ENCODE peak calls at places on chromosomes 2 and 18, in nine cellular contexts. One of them, this sample, is unnamed.

GRCh38 chr2:54524236-54524991 is 68.3 kb downstream of the SPTBN1 start:
- DNase-seq in IMR-90: peak
- DNase-seq in A549: peak
- DNase-seq in adrenal gland: peak
- DNase-seq in ovary: no peak
- DNase-seq in uterus: no peak
- DNase-seq in H1: no peak
- DNase-seq in prostate gland: no peak
- DNase-seq in HepG2: no peak
- DNase-seq in this sample: no peak

GRCh38 chr2:150309681-150310080 is 177.8 kb downstream of the RND3 start:
- DNase-seq in IMR-90: peak
- DNase-seq in A549: peak
- DNase-seq in adrenal gland: no peak
- DNase-seq in ovary: no peak
- DNase-seq in uterus: no peak
- DNase-seq in H1: no peak
- DNase-seq in prostate gland: peak
- DNase-seq in HepG2: no peak
- DNase-seq in this sample: no peak

GRCh38 chr2:118992740-118993391 is 50.9 kb downstream of the MARCO start:
- DNase-seq in IMR-90: no peak
- DNase-seq in A549: no peak
- DNase-seq in adrenal gland: peak
- DNase-seq in ovary: no peak
- DNase-seq in uterus: no peak
- DNase-seq in H1: no peak
- DNase-seq in prostate gland: no peak
- DNase-seq in HepG2: no peak
- DNase-seq in this sample: no peak

GRCh38 chr2:46410273-46411244 is 68.8 kb upstream of the TMEM247 start:
- DNase-seq in IMR-90: no peak
- DNase-seq in A549: no peak
- DNase-seq in adrenal gland: no peak
- DNase-seq in ovary: no peak
- DNase-seq in uterus: no peak
- DNase-seq in H1: no peak
- DNase-seq in prostate gland: peak
- DNase-seq in HepG2: no peak
- DNase-seq in this sample: no peak

GRCh38 chr2:191103793-191104192 is 47.0 kb downstream of the STAT4 start:
- DNase-seq in IMR-90: no peak
- DNase-seq in A549: no peak
- DNase-seq in adrenal gland: no peak
- DNase-seq in ovary: no peak
- DNase-seq in uterus: no peak
- DNase-seq in H1: no peak
- DNase-seq in prostate gland: no peak
- DNase-seq in HepG2: no peak
- DNase-seq in this sample: no peak

GRCh38 chr2:32249731-32250236 is 14.9 kb downstream of the NLRC4 start:
- DNase-seq in IMR-90: no peak
- DNase-seq in A549: no peak
- DNase-seq in adrenal gland: no peak
- DNase-seq in ovary: no peak
- DNase-seq in uterus: no peak
- DNase-seq in H1: no peak
- DNase-seq in prostate gland: no peak
- DNase-seq in HepG2: no peak
- DNase-seq in this sample: no peak

GRCh38 chr2:39127973-39128372 is 7.1 kb upstream of the SOS1 start:
- DNase-seq in IMR-90: peak
- DNase-seq in A549: no peak
- DNase-seq in adrenal gland: no peak
- DNase-seq in ovary: no peak
- DNase-seq in uterus: no peak
- DNase-seq in H1: no peak
- DNase-seq in prostate gland: no peak
- DNase-seq in HepG2: no peak
- DNase-seq in this sample: no peak

GRCh38 chr2:229153307-229153706 is 117.8 kb downstream of the PID1 start:
- DNase-seq in IMR-90: no peak
- DNase-seq in A549: no peak
- DNase-seq in adrenal gland: no peak
- DNase-seq in ovary: no peak
- DNase-seq in uterus: no peak
- DNase-seq in H1: no peak
- DNase-seq in prostate gland: no peak
- DNase-seq in HepG2: no peak
- DNase-seq in this sample: no peak

GRCh38 chr2:46157072-46157965 is 139.9 kb upstream of the EPAS1 start:
- DNase-seq in IMR-90: no peak
- DNase-seq in A549: no peak
- DNase-seq in adrenal gland: no peak
- DNase-seq in ovary: no peak
- DNase-seq in uterus: no peak
- DNase-seq in H1: no peak
- DNase-seq in prostate gland: no peak
- DNase-seq in HepG2: no peak
- DNase-seq in this sample: no peak

GRCh38 chr18:10010611-10011015 is 96.8 kb downstream of the VAPA start:
- DNase-seq in IMR-90: peak
- DNase-seq in A549: peak
- DNase-seq in adrenal gland: peak
- DNase-seq in ovary: peak
- DNase-seq in uterus: peak
- DNase-seq in H1: no peak
- DNase-seq in prostate gland: peak
- DNase-seq in HepG2: no peak
- DNase-seq in this sample: peak

GRCh38 chr2:109185338-109185737 is 56.3 kb downstream of the SH3RF3 start:
- DNase-seq in IMR-90: peak
- DNase-seq in A549: peak
- DNase-seq in adrenal gland: peak
- DNase-seq in ovary: peak
- DNase-seq in uterus: no peak
- DNase-seq in H1: no peak
- DNase-seq in prostate gland: peak
- DNase-seq in HepG2: no peak
- DNase-seq in this sample: peak

GRCh38 chr2:236634203-236634602 is 64.6 kb downstream of the ACKR3 start:
- DNase-seq in IMR-90: no peak
- DNase-seq in A549: no peak
- DNase-seq in adrenal gland: peak
- DNase-seq in ovary: no peak
- DNase-seq in uterus: no peak
- DNase-seq in H1: no peak
- DNase-seq in prostate gland: no peak
- DNase-seq in HepG2: no peak
- DNase-seq in this sample: no peak

GRCh38 chr2:10911291-10912075 is at the start of gene KCNF1:
- DNase-seq in IMR-90: peak
- DNase-seq in A549: peak
- DNase-seq in adrenal gland: no peak
- DNase-seq in ovary: no peak
- DNase-seq in uterus: no peak
- DNase-seq in H1: no peak
- DNase-seq in prostate gland: no peak
- DNase-seq in HepG2: peak
- DNase-seq in this sample: no peak

GRCh38 chr18:33812186-33812585 is 234.2 kb downstream of the ASXL3 start:
- DNase-seq in IMR-90: no peak
- DNase-seq in A549: no peak
- DNase-seq in adrenal gland: no peak
- DNase-seq in ovary: no peak
- DNase-seq in uterus: no peak
- DNase-seq in H1: no peak
- DNase-seq in prostate gland: peak
- DNase-seq in HepG2: no peak
- DNase-seq in this sample: no peak

GRCh38 chr2:191983186-191983585 is 136.3 kb upstream of the CAVIN2 start:
- DNase-seq in IMR-90: no peak
- DNase-seq in A549: no peak
- DNase-seq in adrenal gland: no peak
- DNase-seq in ovary: no peak
- DNase-seq in uterus: no peak
- DNase-seq in H1: no peak
- DNase-seq in prostate gland: no peak
- DNase-seq in HepG2: no peak
- DNase-seq in this sample: no peak

GRCh38 chr18:6728809-6729246 is 688 bp upstream of the ARHGAP28 start:
- DNase-seq in IMR-90: no peak
- DNase-seq in A549: no peak
- DNase-seq in adrenal gland: no peak
- DNase-seq in ovary: no peak
- DNase-seq in uterus: no peak
- DNase-seq in H1: no peak
- DNase-seq in prostate gland: peak
- DNase-seq in HepG2: no peak
- DNase-seq in this sample: no peak

GRCh38 chr18:6734746-6735430 is 5.4 kb downstream of the ARHGAP28 start:
- DNase-seq in IMR-90: peak
- DNase-seq in A549: no peak
- DNase-seq in adrenal gland: no peak
- DNase-seq in ovary: no peak
- DNase-seq in uterus: no peak
- DNase-seq in H1: no peak
- DNase-seq in prostate gland: no peak
- DNase-seq in HepG2: no peak
- DNase-seq in this sample: no peak

GRCh38 chr18:6731197-6731596 is 1.7 kb downstream of the ARHGAP28 start:
- DNase-seq in IMR-90: peak
- DNase-seq in A549: no peak
- DNase-seq in adrenal gland: no peak
- DNase-seq in ovary: peak
- DNase-seq in uterus: no peak
- DNase-seq in H1: no peak
- DNase-seq in prostate gland: peak
- DNase-seq in HepG2: no peak
- DNase-seq in this sample: peak

GRCh38 chr18:6729247-6730091 is at the start of gene ARHGAP28:
- DNase-seq in IMR-90: peak
- DNase-seq in A549: peak
- DNase-seq in adrenal gland: peak
- DNase-seq in ovary: peak
- DNase-seq in uterus: peak
- DNase-seq in H1: peak
- DNase-seq in prostate gland: peak
- DNase-seq in HepG2: no peak
- DNase-seq in this sample: peak

DNA sequence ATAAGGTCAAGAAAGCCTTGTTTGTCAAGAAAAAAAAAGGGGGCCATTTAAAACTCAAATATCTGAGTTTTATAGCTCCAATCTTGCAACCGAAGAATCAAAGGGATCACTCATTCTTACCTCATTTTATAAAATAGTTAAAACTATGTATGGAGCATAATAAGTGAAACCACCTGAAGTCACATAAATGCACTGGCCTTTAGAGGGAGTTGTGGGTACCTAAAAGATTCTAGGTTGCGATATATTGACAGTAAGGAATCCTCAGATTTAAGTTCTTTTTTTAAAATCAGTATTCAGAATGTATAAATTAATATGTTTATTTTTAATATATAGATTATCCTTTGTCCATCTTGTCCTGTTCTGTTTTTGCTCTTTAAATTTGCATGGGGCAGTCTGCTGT is 3.4 kb downstream of the ARHGAP28 start:
- DNase-seq in IMR-90: no peak
- DNase-seq in A549: no peak
- DNase-seq in adrenal gland: no peak
- DNase-seq in ovary: no peak
- DNase-seq in uterus: no peak
- DNase-seq in H1: no peak
- DNase-seq in prostate gland: no peak
- DNase-seq in HepG2: no peak
- DNase-seq in this sample: no peak
- TF ChIP-seq CTCF in IMR-90: no peak
- TF ChIP-seq CTCF in A549: no peak
- TF ChIP-seq CTCF in adrenal gland: no peak
- TF ChIP-seq CTCF in ovary: no peak
- TF ChIP-seq CTCF in uterus: no peak
- TF ChIP-seq CTCF in H1: no peak
- TF ChIP-seq CTCF in prostate gland: no peak
- TF ChIP-seq CTCF in HepG2: no peak
- TF ChIP-seq CTCF in this sample: no peak

GRCh38 chr2:172427990-172428840 is 829 bp downstream of the ITGA6 start:
- DNase-seq in IMR-90: no peak
- DNase-seq in A549: peak
- DNase-seq in adrenal gland: no peak
- DNase-seq in ovary: peak
- DNase-seq in uterus: peak
- DNase-seq in H1: no peak
- DNase-seq in prostate gland: peak
- DNase-seq in HepG2: peak
- DNase-seq in this sample: peak
- TF ChIP-seq POLR2A in IMR-90: no peak
- TF ChIP-seq POLR2A in A549: no peak
- TF ChIP-seq POLR2A in adrenal gland: no peak
- TF ChIP-seq POLR2A in ovary: no peak
- TF ChIP-seq POLR2A in uterus: no peak
- TF ChIP-seq POLR2A in H1: no peak
- TF ChIP-seq POLR2A in prostate gland: no peak
- TF ChIP-seq POLR2A in HepG2: no peak
- TF ChIP-seq POLR2A in this sample: no peak

GRCh38 chr2:113276906-113277425 is 1.8 kb downstream of the PAX8 start:
- DNase-seq in IMR-90: no peak
- DNase-seq in A549: no peak
- DNase-seq in adrenal gland: no peak
- DNase-seq in ovary: no peak
- DNase-seq in uterus: no peak
- DNase-seq in H1: no peak
- DNase-seq in prostate gland: no peak
- DNase-seq in HepG2: no peak
- DNase-seq in this sample: no peak
- TF ChIP-seq CTCF in IMR-90: no peak
- TF ChIP-seq CTCF in A549: no peak
- TF ChIP-seq CTCF in adrenal gland: no peak
- TF ChIP-seq CTCF in ovary: no peak
- TF ChIP-seq CTCF in uterus: no peak
- TF ChIP-seq CTCF in H1: no peak
- TF ChIP-seq CTCF in prostate gland: no peak
- TF ChIP-seq CTCF in HepG2: no peak
- TF ChIP-seq CTCF in this sample: no peak

GRCh38 chr18:57664600-57665165 is 43.0 kb upstream of the NARS1 start:
- DNase-seq in IMR-90: no peak
- DNase-seq in A549: no peak
- DNase-seq in adrenal gland: no peak
- DNase-seq in ovary: no peak
- DNase-seq in uterus: no peak
- DNase-seq in H1: no peak
- DNase-seq in prostate gland: no peak
- DNase-seq in HepG2: no peak
- DNase-seq in this sample: no peak

GRCh38 chr18:57666818-57667497 is 45.3 kb upstream of the NARS1 start:
- DNase-seq in IMR-90: peak
- DNase-seq in A549: peak
- DNase-seq in adrenal gland: no peak
- DNase-seq in ovary: no peak
- DNase-seq in uterus: no peak
- DNase-seq in H1: no peak
- DNase-seq in prostate gland: no peak
- DNase-seq in HepG2: no peak
- DNase-seq in this sample: no peak

GRCh38 chr18:57670046-57670445 is 48.4 kb upstream of the NARS1 start:
- DNase-seq in IMR-90: no peak
- DNase-seq in A549: no peak
- DNase-seq in adrenal gland: no peak
- DNase-seq in ovary: no peak
- DNase-seq in uterus: no peak
- DNase-seq in H1: no peak
- DNase-seq in prostate gland: no peak
- DNase-seq in HepG2: no peak
- DNase-seq in this sample: no peak

GRCh38 chr18:57668021-57668420 is 46.4 kb upstream of the NARS1 start:
- DNase-seq in IMR-90: no peak
- DNase-seq in A549: no peak
- DNase-seq in adrenal gland: no peak
- DNase-seq in ovary: no peak
- DNase-seq in uterus: no peak
- DNase-seq in H1: no peak
- DNase-seq in prostate gland: no peak
- DNase-seq in HepG2: no peak
- DNase-seq in this sample: no peak
- TF ChIP-seq POLR2A in IMR-90: no peak
- TF ChIP-seq POLR2A in A549: no peak
- TF ChIP-seq POLR2A in adrenal gland: no peak
- TF ChIP-seq POLR2A in ovary: no peak
- TF ChIP-seq POLR2A in uterus: no peak
- TF ChIP-seq POLR2A in H1: no peak
- TF ChIP-seq POLR2A in prostate gland: no peak
- TF ChIP-seq POLR2A in HepG2: no peak
- TF ChIP-seq POLR2A in this sample: no peak